ENCODE peak calls at places on chromosome 16, in seven cellular contexts. M is aorta; L is effector memory CD8-positive, alpha-beta T cell; F is activated B cell treated with CpG ODN at 0.5 μM for 24 hours; T is naive thymus-derived CD4-positive, alpha-beta T cell; G is Right ventricle myocardium inferior; O is naive B cell. E is an unnamed sample.

GRCh38 chr16:67403976-67404555 is 10.8 kb upstream of the TPPP3 start:
- ATAC-seq in M (no peak), L (no peak), F (no peak), T (no peak), G (no peak), O (no peak), E (no peak)

GRCh38 chr16:1258906-1259759 is 3.3 kb downstream of the TPSD1 start:
- ATAC-seq in M (no peak), L (peak; percentile 50), F (no peak), T (no peak), G (no peak), O (no peak), E (no peak)

GRCh38 chr16:84732674-84733352 is 33.0 kb downstream of the USP10 start:
- ATAC-seq in M (no peak), L (no peak), F (no peak), T (no peak), G (no peak), O (no peak), E (no peak)

GRCh38 chr16:70725912-70726828 is 40.3 kb upstream of the MTSS2 start:
- ATAC-seq in M (peak; percentile 73), L (no peak), F (no peak), T (no peak), G (peak; percentile 78), O (no peak), E (no peak)

GRCh38 chr16:88524973-88525662 is 45.1 kb upstream of the ZC3H18 start:
- ATAC-seq in M (no peak), L (no peak), F (no peak), T (no peak), G (no peak), O (no peak), E (no peak)

GRCh38 chr16:51095890-51096626 is 55.0 kb downstream of the SALL1 start:
- ATAC-seq in M (no peak), L (no peak), F (no peak), T (no peak), G (no peak), O (no peak), E (no peak)

GRCh38 chr16:50960517-50961202 is 190.4 kb downstream of the SALL1 start:
- ATAC-seq in M (peak; percentile 29), L (no peak), F (no peak), T (no peak), G (peak; percentile 13), O (no peak), E (no peak)

GRCh38 chr16:79629003-79629402 is 28.5 kb upstream of the MAF start:
- ATAC-seq in M (no peak), L (no peak), F (no peak), T (no peak), G (no peak), O (no peak), E (no peak)

GRCh38 chr16:9102943-9103342 is 11.5 kb downstream of the HAPSTR1 start:
- ATAC-seq in M (no peak), L (peak; percentile 71), F (no peak), T (no peak), G (no peak), O (no peak), E (no peak)

GRCh38 chr16:88479795-88480760 is 27.0 kb downstream of the ZFPM1 start:
- ATAC-seq in M (no peak), L (peak; percentile 70), F (peak; percentile 75), T (peak; percentile 49), G (peak; percentile 24), O (peak; percentile 90), E (peak; percentile 88)

GRCh38 chr16:35221482-35222185 is 1762.2 kb downstream of the TP53TG3F start:
- ATAC-seq in M (no peak), L (no peak), F (no peak), T (peak; percentile 14), G (no peak), O (no peak), E (peak; percentile 8)

GRCh38 chr16:53090591-53091507 is 36.1 kb downstream of the CHD9 start:
- ATAC-seq in M (peak; percentile 95), L (no peak), F (peak; percentile 35), T (peak; percentile 78), G (peak; percentile 93), O (peak; percentile 31), E (peak; percentile 74)

GRCh38 chr16:53511084-53511402 is 8.0 kb upstream of the AKTIP start:
- ATAC-seq in M (no peak), L (peak; percentile 4), F (no peak), T (no peak), G (no peak), O (no peak), E (no peak)

GRCh38 chr16:11361751-11362742 is 16.8 kb downstream of the RMI2 start:
- ATAC-seq in M (no peak), L (peak; percentile 87), F (peak; percentile 49), T (peak; percentile 74), G (no peak), O (peak; percentile 65), E (peak; percentile 75)

GRCh38 chr16:87498324-87499188 is 5.7 kb upstream of the ZCCHC14 start:
- ATAC-seq in M (no peak), L (no peak), F (no peak), T (no peak), G (no peak), O (no peak), E (no peak)

GRCh38 chr16:89023621-89024511 is 46.9 kb upstream of the CBFA2T3 start:
- ATAC-seq in M (no peak), L (no peak), F (no peak), T (no peak), G (no peak), O (no peak), E (no peak)

GRCh38 chr16:4377573-4378146 is 6.0 kb downstream of the VASN start:
- ATAC-seq in M (no peak), L (no peak), F (no peak), T (no peak), G (no peak), O (no peak), E (no peak)

GRCh38 chr16:3841729-3842508 is 38.6 kb downstream of the CREBBP start:
- ATAC-seq in M (no peak), L (no peak), F (no peak), T (no peak), G (no peak), O (peak; percentile 88), E (no peak)

GRCh38 chr16:22222998-22223397 is 16.9 kb downstream of the EEF2K start:
- ATAC-seq in M (no peak), L (no peak), F (no peak), T (no peak), G (no peak), O (no peak), E (no peak)

GRCh38 chr16:29898135-29898534 is 1.2 kb downstream of the SEZ6L2 start:
- ATAC-seq in M (no peak), L (no peak), F (no peak), T (no peak), G (no peak), O (no peak), E (no peak)

GRCh38 chr16:8632675-8633182 is 11.2 kb downstream of the METTL22 start:
- ATAC-seq in M (peak; percentile 61), L (peak; percentile 57), F (no peak), T (peak; percentile 91), G (peak; percentile 73), O (peak; percentile 30), E (peak; percentile 41)

GRCh38 chr16:70341600-70341999 is 5.1 kb upstream of the DDX19A start:
- ATAC-seq in M (no peak), L (no peak), F (no peak), T (no peak), G (no peak), O (no peak), E (no peak)

GRCh38 chr16:10879681-10880589 is 2.9 kb downstream of the CIITA start:
- ATAC-seq in M (no peak), L (no peak), F (no peak), T (no peak), G (no peak), O (no peak), E (no peak)

GRCh38 chr16:67954421-67955196 is 10.7 kb upstream of the LCAT start:
- ATAC-seq in M (no peak), L (no peak), F (no peak), T (no peak), G (no peak), O (no peak), E (no peak)

GRCh38 chr16:88634141-88634993 is 4.0 kb upstream of the IL17C start:
- ATAC-seq in M (peak; percentile 23), L (peak; percentile 45), F (peak; percentile 61), T (peak; percentile 39), G (peak; percentile 23), O (peak; percentile 58), E (peak; percentile 84)

GRCh38 chr16:18805257-18805773 is 4.0 kb upstream of the ARL6IP1 start:
- ATAC-seq in M (no peak), L (no peak), F (no peak), T (no peak), G (no peak), O (no peak), E (no peak)

GRCh38 chr16:54359555-54359954 is 73.0 kb upstream of the IRX3 start:
- ATAC-seq in M (no peak), L (no peak), F (no peak), T (no peak), G (no peak), O (no peak), E (no peak)

GRCh38 chr16:3084969-3085670 is 14.0 kb downstream of the ZSCAN10 start:
- ATAC-seq in M (no peak), L (no peak), F (no peak), T (no peak), G (no peak), O (no peak), E (no peak)

GRCh38 chr16:87834668-87835473 is 34.4 kb downstream of the SLC7A5 start:
- ATAC-seq in M (no peak), L (no peak), F (no peak), T (peak; percentile 15), G (no peak), O (no peak), E (no peak)

GRCh38 chr16:75097941-75098897 is 18.4 kb downstream of the LDHD start:
- ATAC-seq in M (no peak), L (peak; percentile 95), F (peak; percentile 47), T (peak; percentile 89), G (no peak), O (peak; percentile 55), E (peak; percentile 72)

GRCh38 chr16:19850131-19850817 is 34.4 kb downstream of the GPRC5B start:
- ATAC-seq in M (no peak), L (no peak), F (no peak), T (no peak), G (no peak), O (no peak), E (no peak)

GRCh38 chr16:18931756-18932155 is 5.5 kb upstream of the SMG1 start:
- ATAC-seq in M (no peak), L (no peak), F (peak; percentile 32), T (peak; percentile 40), G (peak; percentile 91), O (peak; percentile 85), E (peak; percentile 63)

GRCh38 chr16:13186813-13187212 is 285.4 kb downstream of the SHISA9 start:
- ATAC-seq in M (no peak), L (no peak), F (no peak), T (no peak), G (no peak), O (no peak), E (no peak)

GRCh38 chr16:82936941-82937551 is 310.3 kb downstream of the CDH13 start:
- ATAC-seq in M (no peak), L (peak; percentile 92), F (no peak), T (peak; percentile 74), G (no peak), O (no peak), E (no peak)

GRCh38 chr16:68984467-68984866 is 121.0 kb upstream of the HAS3 start:
- ATAC-seq in M (no peak), L (no peak), F (no peak), T (no peak), G (no peak), O (no peak), E (no peak)

GRCh38 chr16:84528317-84528716 is 23.9 kb upstream of the MEAK7 start:
- ATAC-seq in M (no peak), L (no peak), F (no peak), T (no peak), G (no peak), O (no peak), E (peak; percentile 43)

GRCh38 chr16:11329080-11329491 is 16.2 kb upstream of the RMI2 start:
- ATAC-seq in M (no peak), L (no peak), F (peak; percentile 18), T (peak; percentile 21), G (no peak), O (peak; percentile 44), E (peak; percentile 44)